ENCODE peak calls at places on chromosome 3, in four cellular contexts. One of them, this sample, is unnamed. For H3K4me1, the result is how much of the 10 kb centered on the place peaks cover.

GRCh38 chr3:104546301-104546700 is 820.4 kb upstream of the ALCAM start:
- DNase-seq in thoracic aorta: no peak
- DNase-seq in CD8-positive, alpha-beta memory T cell: no peak
- DNase-seq in astrocyte: no peak
- DNase-seq in this sample: no peak

GRCh38 chr3:126773167-126773566 is 69.1 kb downstream of the CHCHD6 start:
- DNase-seq in CD8-positive, alpha-beta memory T cell: no peak
- DNase-seq in thoracic aorta: no peak
- DNase-seq in astrocyte: no peak
- DNase-seq in this sample: no peak

GRCh38 chr3:43870844-43871626 is 180.3 kb downstream of the ABHD5 start:
- DNase-seq in thoracic aorta: no peak
- DNase-seq in astrocyte: no peak
- DNase-seq in CD8-positive, alpha-beta memory T cell: no peak
- DNase-seq in this sample: peak

GRCh38 chr3:34111361-34111760 is 312.9 kb downstream of the PDCD6IP start:
- DNase-seq in CD8-positive, alpha-beta memory T cell: no peak
- DNase-seq in thoracic aorta: no peak
- DNase-seq in astrocyte: no peak
- DNase-seq in this sample: no peak

GRCh38 chr3:42683875-42684593 is 1.3 kb upstream of the KLHL40 start:
- DNase-seq in thoracic aorta: peak
- DNase-seq in CD8-positive, alpha-beta memory T cell: no peak
- DNase-seq in astrocyte: peak
- DNase-seq in this sample: peak

GRCh38 chr3:15616053-15616452 is 14.5 kb downstream of the BTD start:
- DNase-seq in thoracic aorta: no peak
- DNase-seq in CD8-positive, alpha-beta memory T cell: no peak
- DNase-seq in astrocyte: peak
- DNase-seq in this sample: no peak

GRCh38 chr3:106850429-106850828 is 526.8 kb upstream of the CCDC54 start:
- DNase-seq in astrocyte: peak
- DNase-seq in thoracic aorta: no peak
- DNase-seq in CD8-positive, alpha-beta memory T cell: no peak
- DNase-seq in this sample: no peak

GRCh38 chr3:190504354-190505125 is 9.3 kb upstream of the IL1RAP start:
- DNase-seq in CD8-positive, alpha-beta memory T cell: no peak
- DNase-seq in astrocyte: peak
- DNase-seq in thoracic aorta: no peak
- DNase-seq in this sample: no peak

GRCh38 chr3:179898024-179898423 is 138.7 kb downstream of the PEX5L start:
- DNase-seq in CD8-positive, alpha-beta memory T cell: no peak
- DNase-seq in thoracic aorta: no peak
- DNase-seq in astrocyte: peak
- DNase-seq in this sample: no peak

GRCh38 chr3:111924283-111924682 is 54.5 kb upstream of the ABHD10 start:
- DNase-seq in thoracic aorta: peak
- DNase-seq in CD8-positive, alpha-beta memory T cell: no peak
- DNase-seq in astrocyte: no peak
- DNase-seq in this sample: peak

GRCh38 chr3:42345811-42346210 is 64.6 kb downstream of the LYZL4 start:
- DNase-seq in astrocyte: no peak
- DNase-seq in CD8-positive, alpha-beta memory T cell: peak
- DNase-seq in thoracic aorta: no peak
- DNase-seq in this sample: no peak

GRCh38 chr3:38349684-38350359 is 3.2 kb downstream of the XYLB start:
- DNase-seq in thoracic aorta: no peak
- DNase-seq in CD8-positive, alpha-beta memory T cell: no peak
- DNase-seq in astrocyte: peak
- DNase-seq in this sample: no peak

GRCh38 chr3:14847613-14848541 is 29.1 kb downstream of the FGD5 start:
- DNase-seq in thoracic aorta: no peak
- DNase-seq in CD8-positive, alpha-beta memory T cell: no peak
- DNase-seq in astrocyte: no peak
- DNase-seq in this sample: no peak

GRCh38 chr3:142065932-142066331 is 83.4 kb downstream of the TFDP2 start:
- DNase-seq in astrocyte: no peak
- DNase-seq in CD8-positive, alpha-beta memory T cell: no peak
- DNase-seq in thoracic aorta: no peak
- DNase-seq in this sample: no peak

GRCh38 chr3:34022147-34022546 is 223.7 kb downstream of the PDCD6IP start:
- DNase-seq in astrocyte: no peak
- DNase-seq in thoracic aorta: no peak
- DNase-seq in CD8-positive, alpha-beta memory T cell: no peak
- DNase-seq in this sample: no peak

GRCh38 chr3:154979327-154979726 is 100.8 kb upstream of the MME start:
- DNase-seq in thoracic aorta: no peak
- DNase-seq in astrocyte: no peak
- DNase-seq in CD8-positive, alpha-beta memory T cell: no peak
- DNase-seq in this sample: no peak

GRCh38 chr3:129039271-129040038 is 21.1 kb upstream of the GP9 start:
- DNase-seq in astrocyte: no peak
- DNase-seq in thoracic aorta: no peak
- DNase-seq in CD8-positive, alpha-beta memory T cell: no peak
- DNase-seq in this sample: no peak

GRCh38 chr3:34238407-34238806 is 440.0 kb downstream of the PDCD6IP start:
- DNase-seq in thoracic aorta: no peak
- DNase-seq in astrocyte: no peak
- DNase-seq in CD8-positive, alpha-beta memory T cell: no peak
- DNase-seq in this sample: no peak

GRCh38 chr3:123834631-123835030 is 49.5 kb downstream of the MYLK start:
- DNase-seq in thoracic aorta: no peak
- DNase-seq in CD8-positive, alpha-beta memory T cell: no peak
- DNase-seq in astrocyte: peak
- DNase-seq in this sample: no peak

GRCh38 chr3:164737174-164737573 is 341.1 kb downstream of the SI start:
- DNase-seq in thoracic aorta: no peak
- DNase-seq in CD8-positive, alpha-beta memory T cell: no peak
- DNase-seq in astrocyte: no peak
- DNase-seq in this sample: no peak

GRCh38 chr3:42674151-42674550 is 11.2 kb upstream of the KLHL40 start:
- DNase-seq in thoracic aorta: no peak
- DNase-seq in CD8-positive, alpha-beta memory T cell: no peak
- DNase-seq in astrocyte: no peak
- DNase-seq in this sample: no peak

GRCh38 chr3:117674321-117674720 is 964.7 kb downstream of the TUSC7 start:
- DNase-seq in thoracic aorta: no peak
- DNase-seq in astrocyte: peak
- DNase-seq in CD8-positive, alpha-beta memory T cell: no peak
- DNase-seq in this sample: no peak

GRCh38 chr3:49998326-49998725 is 58.4 kb downstream of the RBM6 start:
- DNase-seq in thoracic aorta: no peak
- DNase-seq in CD8-positive, alpha-beta memory T cell: no peak
- DNase-seq in astrocyte: peak
- DNase-seq in this sample: no peak

GRCh38 chr3:126737527-126737926 is 33.5 kb downstream of the CHCHD6 start:
- DNase-seq in astrocyte: no peak
- DNase-seq in CD8-positive, alpha-beta memory T cell: no peak
- DNase-seq in thoracic aorta: no peak
- DNase-seq in this sample: no peak

GRCh38 chr3:38360345-38360744 is 13.8 kb downstream of the XYLB start:
- DNase-seq in thoracic aorta: no peak
- DNase-seq in CD8-positive, alpha-beta memory T cell: no peak
- DNase-seq in astrocyte: no peak
- DNase-seq in this sample: no peak

GRCh38 chr3:79329154-79329553 is 438.6 kb downstream of the ROBO1 start:
- DNase-seq in thoracic aorta: no peak
- DNase-seq in CD8-positive, alpha-beta memory T cell: no peak
- DNase-seq in astrocyte: peak
- DNase-seq in this sample: no peak

GRCh38 chr3:10198761-10199688 is 34.3 kb downstream of the IRAK2 start:
- DNase-seq in CD8-positive, alpha-beta memory T cell: peak
- DNase-seq in thoracic aorta: no peak
- DNase-seq in astrocyte: peak
- DNase-seq in this sample: no peak

GRCh38 chr3:141913150-141913811 is 36.8 kb downstream of the ATP1B3 start:
- DNase-seq in thoracic aorta: no peak
- DNase-seq in astrocyte: peak
- DNase-seq in CD8-positive, alpha-beta memory T cell: peak
- DNase-seq in this sample: no peak

GRCh38 chr3:158808697-158809096 is 6.8 kb downstream of the MFSD1 start:
- DNase-seq in astrocyte: peak
- DNase-seq in CD8-positive, alpha-beta memory T cell: no peak
- DNase-seq in thoracic aorta: no peak
- DNase-seq in this sample: no peak

GRCh38 chr3:42802876-42803799 is 1.2 kb downstream of the HIGD1A start:
- DNase-seq in astrocyte: peak
- DNase-seq in CD8-positive, alpha-beta memory T cell: no peak
- DNase-seq in thoracic aorta: no peak
- DNase-seq in this sample: no peak

GRCh38 chr3:137766069-137766960 is 2.2 kb downstream of the SOX14 start:
- DNase-seq in astrocyte: no peak
- DNase-seq in thoracic aorta: no peak
- DNase-seq in CD8-positive, alpha-beta memory T cell: no peak
- DNase-seq in this sample: no peak
- H3K4me1 ChIP-seq in astrocyte: under half
- H3K4me1 ChIP-seq in thoracic aorta: under half
- H3K4me1 ChIP-seq in CD8-positive, alpha-beta memory T cell: under half
- H3K4me1 ChIP-seq in this sample: under half

GRCh38 chr3:156761713-156762575 is 64.2 kb upstream of the LEKR1 start:
- DNase-seq in CD8-positive, alpha-beta memory T cell: no peak
- DNase-seq in thoracic aorta: no peak
- DNase-seq in astrocyte: no peak
- DNase-seq in this sample: no peak

GRCh38 chr3:156764761-156765160 is 61.4 kb upstream of the LEKR1 start:
- DNase-seq in astrocyte: peak
- DNase-seq in thoracic aorta: no peak
- DNase-seq in CD8-positive, alpha-beta memory T cell: no peak
- DNase-seq in this sample: no peak

GRCh38 chr3:156762631-156763185 is 63.4 kb upstream of the LEKR1 start:
- DNase-seq in CD8-positive, alpha-beta memory T cell: no peak
- DNase-seq in astrocyte: peak
- DNase-seq in thoracic aorta: no peak
- DNase-seq in this sample: no peak

GRCh38 chr3:156763386-156763785 is 62.8 kb upstream of the LEKR1 start:
- DNase-seq in CD8-positive, alpha-beta memory T cell: no peak
- DNase-seq in thoracic aorta: no peak
- DNase-seq in astrocyte: no peak
- DNase-seq in this sample: no peak

DNA sequence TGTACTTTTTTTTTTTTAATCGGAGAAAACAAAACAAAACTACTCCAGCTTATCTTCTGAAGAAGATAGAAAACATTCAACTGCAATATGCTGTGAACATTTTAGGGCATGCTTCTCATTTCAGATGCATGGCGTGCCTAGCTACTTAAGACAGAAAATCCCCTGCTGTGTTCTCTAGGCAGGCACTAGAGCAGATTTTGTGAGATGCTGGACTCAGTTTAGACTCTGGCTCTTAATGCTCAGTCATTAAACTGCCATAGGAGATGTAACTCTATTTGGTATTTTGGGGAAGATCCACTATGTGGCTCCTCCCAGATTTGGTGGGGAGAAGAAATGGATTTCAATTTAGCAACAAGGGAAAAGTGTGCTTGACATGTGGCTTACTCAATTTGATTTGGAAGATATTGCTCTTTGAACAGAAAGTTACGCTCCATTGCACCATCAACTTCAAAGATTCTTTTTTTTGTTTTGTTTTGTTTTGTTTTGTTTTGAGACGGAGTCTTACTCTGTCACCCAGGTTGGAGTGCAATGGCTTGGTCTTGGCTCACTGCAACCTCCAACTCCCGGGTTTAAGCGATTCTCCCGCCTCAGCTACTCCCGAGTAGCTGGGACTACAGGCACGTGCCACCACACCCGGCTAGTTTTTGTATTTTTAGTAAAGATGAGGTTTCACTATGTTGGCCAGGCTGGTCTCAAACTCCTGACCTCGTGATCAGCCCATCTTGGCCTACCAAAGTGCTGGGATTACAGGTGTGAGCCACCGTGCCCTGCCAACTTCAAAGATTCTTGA is 62.0 kb upstream of the LEKR1 start:
- DNase-seq in CD8-positive, alpha-beta memory T cell: no peak
- DNase-seq in thoracic aorta: no peak
- DNase-seq in astrocyte: no peak
- DNase-seq in this sample: no peak
- H3K27ac ChIP-seq in CD8-positive, alpha-beta memory T cell: no peak
- H3K27ac ChIP-seq in thoracic aorta: no peak
- H3K27ac ChIP-seq in astrocyte: peak
- H3K27ac ChIP-seq in this sample: no peak

GRCh38 chr3:187997946-187998561 is 155.9 kb upstream of the LPP start:
- DNase-seq in CD8-positive, alpha-beta memory T cell: no peak
- DNase-seq in thoracic aorta: no peak
- DNase-seq in astrocyte: no peak
- DNase-seq in this sample: no peak

GRCh38 chr3:188000361-188000861 is 153.5 kb upstream of the LPP start:
- DNase-seq in thoracic aorta: no peak
- DNase-seq in astrocyte: no peak
- DNase-seq in CD8-positive, alpha-beta memory T cell: no peak
- DNase-seq in this sample: no peak

GRCh38 chr3:187997490-187997889 is 156.5 kb upstream of the LPP start:
- DNase-seq in astrocyte: peak
- DNase-seq in CD8-positive, alpha-beta memory T cell: no peak
- DNase-seq in thoracic aorta: no peak
- DNase-seq in this sample: no peak

GRCh38 chr3:187999821-188000220 is 154.1 kb upstream of the LPP start:
- DNase-seq in astrocyte: no peak
- DNase-seq in CD8-positive, alpha-beta memory T cell: peak
- DNase-seq in thoracic aorta: no peak
- DNase-seq in this sample: no peak

DNA sequence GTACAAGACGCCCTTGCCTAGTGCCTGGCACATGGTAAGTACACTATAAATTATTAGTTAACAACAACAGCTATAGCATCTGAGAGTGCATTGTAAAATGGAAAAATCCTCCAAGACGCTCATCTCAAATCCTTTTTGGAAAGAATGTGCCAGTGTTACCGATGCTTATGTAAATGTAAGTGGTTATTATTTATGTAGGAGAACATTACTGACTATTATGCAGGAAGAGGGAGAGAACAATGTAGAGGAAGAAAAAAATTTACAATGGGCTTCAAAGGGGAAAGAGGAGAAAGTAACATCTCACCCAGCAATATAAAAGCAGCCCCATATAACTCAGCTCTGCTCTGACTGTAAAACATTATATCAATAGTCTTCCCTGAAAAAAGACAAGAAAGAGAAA is 155.3 kb upstream of the LPP start:
- DNase-seq in CD8-positive, alpha-beta memory T cell: no peak
- DNase-seq in astrocyte: no peak
- DNase-seq in thoracic aorta: no peak
- DNase-seq in this sample: no peak
- H3K4me1 ChIP-seq in CD8-positive, alpha-beta memory T cell: half or more
- H3K4me1 ChIP-seq in astrocyte: under half
- H3K4me1 ChIP-seq in thoracic aorta: under half
- H3K4me1 ChIP-seq in this sample: under half

GRCh38 chr3:66989860-66990696 is 8.0 kb upstream of the KBTBD8 start:
- DNase-seq in CD8-positive, alpha-beta memory T cell: no peak
- DNase-seq in astrocyte: no peak
- DNase-seq in thoracic aorta: no peak
- DNase-seq in this sample: no peak
- H3K27ac ChIP-seq in CD8-positive, alpha-beta memory T cell: no peak
- H3K27ac ChIP-seq in astrocyte: no peak
- H3K27ac ChIP-seq in thoracic aorta: no peak
- H3K27ac ChIP-seq in this sample: no peak